ENCODE peak calls at places on chromosomes 11 and 22, in seven cellular contexts. R, U, N, M, P, H and V are unnamed samples. For H3K4me1, the result is how much of the 10 kb centered on the place peaks cover.

GRCh38 chr11:36455658-36456111 is 54.4 kb downstream of the TRAF6 start:
- DNase-seq in R (peak), U (peak), N (no peak), M (no peak), P (peak), H (peak), V (peak)

GRCh38 chr22:31272522-31273446 is 19.5 kb downstream of the PIK3IP1 start:
- DNase-seq in R (peak), U (peak), N (no peak), M (no peak), P (no peak), H (peak), V (no peak)

GRCh38 chr11:17575431-17576425 is 28.7 kb downstream of the OTOG start:
- DNase-seq in R (no peak), U (no peak), N (no peak), M (no peak), P (no peak), H (no peak), V (no peak)

GRCh38 chr11:32297629-32298028 is 137.7 kb downstream of the WT1 start:
- DNase-seq in R (peak), U (peak), N (no peak), M (no peak), P (no peak), H (no peak), V (no peak)

GRCh38 chr11:133934599-133935550 is 21.9 kb downstream of the IGSF9B start:
- DNase-seq in R (peak), U (no peak), N (no peak), M (peak), P (peak), H (peak), V (no peak)

GRCh38 chr11:14764899-14765527 is 121.4 kb downstream of the PDE3B start:
- DNase-seq in R (peak), U (peak), N (no peak), M (no peak), P (no peak), H (no peak), V (no peak)

GRCh38 chr22:29477919-29478318 is 2.1 kb upstream of the NEFH start:
- DNase-seq in R (no peak), U (no peak), N (no peak), M (no peak), P (no peak), H (no peak), V (no peak)

GRCh38 chr11:132670921-132671675 is 861.2 kb downstream of the OPCML start:
- DNase-seq in R (no peak), U (no peak), N (no peak), M (no peak), P (no peak), H (no peak), V (no peak)

GRCh38 chr22:43531651-43532050 is 119.8 kb downstream of the MPPED1 start:
- DNase-seq in R (no peak), U (no peak), N (no peak), M (no peak), P (no peak), H (no peak), V (peak)

GRCh38 chr11:79362821-79363220 is 78.0 kb downstream of the TENM4 start:
- DNase-seq in R (no peak), U (no peak), N (no peak), M (no peak), P (no peak), H (no peak), V (no peak)

GRCh38 chr11:19683141-19683805 is 29.4 kb upstream of the NAV2 start:
- DNase-seq in R (no peak), U (no peak), N (no peak), M (no peak), P (peak), H (peak), V (peak)

GRCh38 chr11:134758342-134758931 is 346.4 kb upstream of the B3GAT1 start:
- DNase-seq in R (no peak), U (no peak), N (no peak), M (peak), P (peak), H (no peak), V (no peak)

GRCh38 chr11:32178692-32179091 is 87.8 kb downstream of the RCN1 start:
- DNase-seq in R (no peak), U (no peak), N (no peak), M (no peak), P (no peak), H (no peak), V (no peak)

GRCh38 chr22:32080904-32081303 is 37.8 kb downstream of the SLC5A1 start:
- DNase-seq in R (peak), U (peak), N (no peak), M (no peak), P (no peak), H (peak), V (no peak)

GRCh38 chr11:122268601-122269130 is 152.7 kb upstream of the BLID start:
- DNase-seq in R (no peak), U (no peak), N (no peak), M (no peak), P (no peak), H (no peak), V (no peak)

GRCh38 chr11:61967924-61968757 is 707 bp upstream of the FTH1 start:
- DNase-seq in R (no peak), U (no peak), N (peak), M (peak), P (peak), H (peak), V (peak)

GRCh38 chr11:69218946-69219720 is 63.4 kb downstream of the SMIM38 start:
- DNase-seq in R (no peak), U (no peak), N (no peak), M (no peak), P (no peak), H (no peak), V (no peak)

GRCh38 chr22:22856364-22856763 is 31.3 kb upstream of the IGLL5 start:
- DNase-seq in R (no peak), U (no peak), N (no peak), M (no peak), P (no peak), H (no peak), V (no peak)

GRCh38 chr11:64833198-64833502 is 11.3 kb downstream of the CDC42BPG start:
- DNase-seq in R (no peak), U (no peak), N (no peak), M (no peak), P (no peak), H (no peak), V (no peak)

GRCh38 chr11:77003954-77004353 is 30.2 kb upstream of the B3GNT6 start:
- DNase-seq in R (no peak), U (no peak), N (no peak), M (no peak), P (no peak), H (no peak), V (no peak)

GRCh38 chr22:43174941-43175531 is 11.9 kb downstream of the TTLL12 start:
- DNase-seq in R (no peak), U (no peak), N (no peak), M (peak), P (no peak), H (no peak), V (peak)

GRCh38 chr22:37174964-37175363 is 13.1 kb downstream of the C1QTNF6 start:
- DNase-seq in R (no peak), U (no peak), N (no peak), M (no peak), P (no peak), H (no peak), V (peak)

GRCh38 chr11:96708469-96708868 is 318.7 kb downstream of the JRKL start:
- DNase-seq in R (peak), U (peak), N (no peak), M (no peak), P (no peak), H (no peak), V (no peak)

GRCh38 chr11:119912214-119912613 is 183.2 kb upstream of the NECTIN1 start:
- DNase-seq in R (no peak), U (no peak), N (no peak), M (peak), P (no peak), H (no peak), V (no peak)

GRCh38 chr11:60349990-60350389 is 22.9 kb downstream of the MS4A6E start:
- DNase-seq in R (no peak), U (no peak), N (no peak), M (no peak), P (no peak), H (no peak), V (no peak)

GRCh38 chr11:3861698-3862097 is 6.2 kb downstream of the STIM1 start:
- DNase-seq in R (no peak), U (no peak), N (no peak), M (no peak), P (no peak), H (no peak), V (no peak)

GRCh38 chr11:6926208-6927029 is at the start of gene ZNF215:
- DNase-seq in R (peak), U (peak), N (peak), M (peak), P (peak), H (peak), V (peak)

GRCh38 chr22:20979243-20979809 is 2.8 kb upstream of the LZTR1 start:
- DNase-seq in R (peak), U (peak), N (peak), M (no peak), P (no peak), H (peak), V (peak)

GRCh38 chr22:46092646-46093410 is 57.5 kb upstream of the PPARA start:
- DNase-seq in R (no peak), U (no peak), N (peak), M (peak), P (no peak), H (no peak), V (peak)

GRCh38 chr11:124075841-124076571 is 34.9 kb upstream of the OR10G7 start:
- DNase-seq in R (peak), U (no peak), N (peak), M (peak), P (no peak), H (peak), V (peak)

GRCh38 chr11:72012897-72013721 is 14.4 kb downstream of the IL18BP start:
- DNase-seq in R (peak), U (no peak), N (peak), M (no peak), P (no peak), H (no peak), V (peak)

GRCh38 chr11:1779806-1780699 is 16.3 kb upstream of the CTSD start:
- DNase-seq in R (no peak), U (no peak), N (no peak), M (peak), P (no peak), H (no peak), V (no peak)

GRCh38 chr22:37728620-37729019 is 31.8 kb downstream of the TRIOBP start:
- DNase-seq in R (no peak), U (no peak), N (no peak), M (no peak), P (no peak), H (no peak), V (no peak)

GRCh38 chr11:103798029-103798428 is 238.4 kb upstream of the DDI1 start:
- DNase-seq in R (peak), U (peak), N (no peak), M (no peak), P (no peak), H (no peak), V (no peak)

GRCh38 chr11:76700177-76701100 is 29.9 kb upstream of the LRRC32 start:
- DNase-seq in R (peak), U (peak), N (no peak), M (peak), P (no peak), H (no peak), V (no peak)

GRCh38 chr22:44336962-44337657 is 24.4 kb upstream of the SHISAL1 start:
- DNase-seq in R (no peak), U (no peak), N (no peak), M (no peak), P (no peak), H (no peak), V (no peak)

GRCh38 chr22:33850724-33851123 is 69.6 kb downstream of the LARGE1 start:
- DNase-seq in R (no peak), U (no peak), N (no peak), M (no peak), P (no peak), H (no peak), V (no peak)

GRCh38 chr22:42436402-42436801 is 4.2 kb upstream of the NFAM1 start:
- DNase-seq in R (no peak), U (no peak), N (no peak), M (no peak), P (no peak), H (no peak), V (no peak)

GRCh38 chr22:32281092-32281491 is 25.9 kb upstream of the SLC5A4 start:
- DNase-seq in R (peak), U (no peak), N (no peak), M (no peak), P (no peak), H (no peak), V (no peak)

DNA sequence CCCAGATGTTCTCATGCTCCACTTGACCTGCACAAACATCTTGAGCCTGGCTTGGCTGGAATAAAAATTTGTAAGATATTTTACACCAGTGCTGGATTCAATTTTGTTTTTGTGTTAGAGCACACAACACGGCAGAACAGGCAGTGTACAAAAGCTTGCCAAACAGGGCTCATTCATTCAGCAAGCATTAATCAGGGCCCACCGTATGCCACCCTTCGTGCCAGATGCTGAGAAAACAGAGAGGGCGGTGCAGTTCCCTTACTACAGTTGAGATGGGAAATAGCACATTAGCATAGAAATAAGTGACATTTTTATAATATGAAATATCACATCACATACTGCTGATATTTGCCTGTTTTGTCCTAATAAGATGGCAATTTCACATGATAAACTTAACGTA is 133.2 kb upstream of the PARVA start:
- DNase-seq in R (no peak), U (no peak), N (no peak), M (no peak), P (no peak), H (no peak), V (no peak)
- H3K4me1 ChIP-seq in R (under half), U (under half), N (half or more), M (under half), P (under half), H (half or more), V (under half)

GRCh38 chr11:44319170-44319551 is 9.2 kb upstream of the ALX4 start:
- DNase-seq in R (no peak), U (no peak), N (no peak), M (peak), P (no peak), H (no peak), V (no peak)
- H3K4me3 ChIP-seq in R (no peak), U (no peak), N (no peak), M (no peak), P (no peak), H (no peak), V (no peak)

GRCh38 chr11:68213135-68213515 is at the start of gene KMT5B:
- DNase-seq in R (no peak), U (peak), N (peak), M (no peak), P (no peak), H (peak), V (peak)
- H3K4me1 ChIP-seq in R (under half), U (under half), N (under half), M (half or more), P (under half), H (half or more), V (under half)

GRCh38 chr11:30586251-30587144 is at the start of gene MPPED2:
- DNase-seq in R (no peak), U (no peak), N (peak), M (peak), P (no peak), H (peak), V (peak)

GRCh38 chr11:30585892-30586250 is 282 bp downstream of the MPPED2 start:
- DNase-seq in R (no peak), U (no peak), N (peak), M (no peak), P (no peak), H (peak), V (peak)

GRCh38 chr11:30585067-30585891 is 874 bp downstream of the MPPED2 start:
- DNase-seq in R (no peak), U (no peak), N (peak), M (peak), P (no peak), H (no peak), V (peak)

GRCh38 chr11:30581646-30582045 is 4.5 kb downstream of the MPPED2 start:
- DNase-seq in R (no peak), U (no peak), N (no peak), M (no peak), P (no peak), H (no peak), V (no peak)

DNA sequence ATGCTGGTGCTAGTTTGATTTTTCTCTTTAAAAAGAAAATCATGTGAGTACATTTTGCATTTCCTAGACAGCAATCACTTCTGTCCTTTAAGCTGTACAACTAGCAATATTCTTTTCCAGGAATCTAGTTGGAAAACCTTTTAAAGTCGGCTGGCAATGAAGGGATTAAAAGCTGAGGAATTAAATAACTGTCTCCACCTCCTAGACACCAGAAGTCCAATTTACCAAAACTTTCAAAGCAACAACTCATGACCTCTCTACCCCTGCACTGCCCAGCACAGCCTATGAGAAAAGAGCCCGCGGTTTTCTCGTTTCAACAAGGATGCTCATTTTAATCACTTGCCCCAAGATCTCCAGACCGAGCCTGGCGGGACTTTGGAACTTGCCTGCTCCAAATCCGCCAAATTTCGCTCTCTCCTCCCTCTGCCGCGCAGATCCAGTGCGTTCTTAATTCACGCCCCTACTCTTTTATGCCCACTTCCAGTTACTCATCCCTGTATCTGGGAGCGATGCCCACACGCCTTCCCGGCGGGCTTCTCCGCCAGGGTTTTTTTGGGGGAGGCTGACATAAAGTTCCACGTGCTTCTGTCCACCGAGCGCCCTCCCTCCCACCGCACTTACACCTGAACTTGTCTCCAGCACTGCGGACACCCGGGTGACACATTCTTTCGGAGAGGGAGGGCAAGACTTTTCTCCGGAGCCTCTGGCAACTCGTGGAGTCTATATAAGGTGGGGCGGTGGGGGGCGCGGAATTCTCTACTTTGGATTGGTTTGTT is 2.5 kb downstream of the MPPED2 start:
- DNase-seq in R (no peak), U (no peak), N (no peak), M (no peak), P (peak), H (peak), V (peak)
- H3K4me3 ChIP-seq in R (no peak), U (peak), N (no peak), M (no peak), P (peak), H (peak), V (peak)